ENCODE peak calls at places on chromosomes 1 and 21, in six cellular contexts. One of them, this sample, is unnamed.

GRCh38 chr1:227949341-227949921 is 1.7 kb upstream of the WNT9A start:
- DNase-seq in heart right ventricle: no peak
- DNase-seq in OCI-LY7: no peak
- DNase-seq in breast epithelium: no peak
- DNase-seq in cardiac muscle cell: no peak
- DNase-seq in effector memory CD4-positive, alpha-beta T cell: no peak
- DNase-seq in this sample: no peak

GRCh38 chr1:20609541-20609940 is 20.6 kb downstream of the CDA start:
- DNase-seq in OCI-LY7: no peak
- DNase-seq in effector memory CD4-positive, alpha-beta T cell: no peak
- DNase-seq in breast epithelium: no peak
- DNase-seq in heart right ventricle: no peak
- DNase-seq in cardiac muscle cell: no peak
- DNase-seq in this sample: no peak

GRCh38 chr1:156749429-156750118 is 1.9 kb downstream of the HDGF start:
- DNase-seq in effector memory CD4-positive, alpha-beta T cell: no peak
- DNase-seq in breast epithelium: no peak
- DNase-seq in cardiac muscle cell: no peak
- DNase-seq in heart right ventricle: no peak
- DNase-seq in OCI-LY7: no peak
- DNase-seq in this sample: no peak

GRCh38 chr1:95201905-95202304 is 32.1 kb upstream of the RWDD3 start:
- DNase-seq in heart right ventricle: no peak
- DNase-seq in effector memory CD4-positive, alpha-beta T cell: no peak
- DNase-seq in breast epithelium: no peak
- DNase-seq in OCI-LY7: no peak
- DNase-seq in cardiac muscle cell: no peak
- DNase-seq in this sample: no peak

GRCh38 chr1:204417231-204417997 is 5.8 kb upstream of the PPP1R15B start:
- DNase-seq in breast epithelium: peak
- DNase-seq in heart right ventricle: peak
- DNase-seq in OCI-LY7: no peak
- DNase-seq in cardiac muscle cell: peak
- DNase-seq in effector memory CD4-positive, alpha-beta T cell: no peak
- DNase-seq in this sample: no peak

GRCh38 chr1:111516008-111516535 is 12.6 kb upstream of the ADORA3 start:
- DNase-seq in OCI-LY7: peak
- DNase-seq in cardiac muscle cell: peak
- DNase-seq in breast epithelium: no peak
- DNase-seq in effector memory CD4-positive, alpha-beta T cell: no peak
- DNase-seq in heart right ventricle: peak
- DNase-seq in this sample: peak

GRCh38 chr1:22208973-22209378 is 66.1 kb upstream of the WNT4 start:
- DNase-seq in cardiac muscle cell: no peak
- DNase-seq in effector memory CD4-positive, alpha-beta T cell: no peak
- DNase-seq in breast epithelium: no peak
- DNase-seq in heart right ventricle: no peak
- DNase-seq in OCI-LY7: no peak
- DNase-seq in this sample: no peak

GRCh38 chr1:201310986-201311355 is 27.7 kb downstream of the PKP1 start:
- DNase-seq in OCI-LY7: no peak
- DNase-seq in heart right ventricle: peak
- DNase-seq in breast epithelium: peak
- DNase-seq in cardiac muscle cell: no peak
- DNase-seq in effector memory CD4-positive, alpha-beta T cell: no peak
- DNase-seq in this sample: no peak

GRCh38 chr1:39128959-39129358 is 75.5 kb upstream of the MACF1 start:
- DNase-seq in effector memory CD4-positive, alpha-beta T cell: no peak
- DNase-seq in OCI-LY7: no peak
- DNase-seq in breast epithelium: peak
- DNase-seq in heart right ventricle: no peak
- DNase-seq in cardiac muscle cell: no peak
- DNase-seq in this sample: no peak

GRCh38 chr1:243525085-243525487 is 269.2 kb downstream of the SDCCAG8 start:
- DNase-seq in cardiac muscle cell: peak
- DNase-seq in heart right ventricle: no peak
- DNase-seq in breast epithelium: no peak
- DNase-seq in OCI-LY7: no peak
- DNase-seq in effector memory CD4-positive, alpha-beta T cell: no peak
- DNase-seq in this sample: no peak

GRCh38 chr1:248905662-248905948 is 430 bp upstream of the PGBD2 start:
- DNase-seq in OCI-LY7: no peak
- DNase-seq in effector memory CD4-positive, alpha-beta T cell: no peak
- DNase-seq in cardiac muscle cell: no peak
- DNase-seq in heart right ventricle: no peak
- DNase-seq in breast epithelium: no peak
- DNase-seq in this sample: no peak

GRCh38 chr1:219945795-219946194 is 17.4 kb upstream of the SLC30A10 start:
- DNase-seq in heart right ventricle: no peak
- DNase-seq in OCI-LY7: peak
- DNase-seq in effector memory CD4-positive, alpha-beta T cell: no peak
- DNase-seq in breast epithelium: no peak
- DNase-seq in cardiac muscle cell: no peak
- DNase-seq in this sample: no peak

GRCh38 chr1:248913933-248914332 is 7.9 kb downstream of the PGBD2 start:
- DNase-seq in breast epithelium: no peak
- DNase-seq in OCI-LY7: no peak
- DNase-seq in heart right ventricle: no peak
- DNase-seq in effector memory CD4-positive, alpha-beta T cell: no peak
- DNase-seq in cardiac muscle cell: no peak
- DNase-seq in this sample: no peak

GRCh38 chr1:183080406-183080805 is 57.2 kb downstream of the LAMC1 start:
- DNase-seq in cardiac muscle cell: no peak
- DNase-seq in effector memory CD4-positive, alpha-beta T cell: no peak
- DNase-seq in breast epithelium: no peak
- DNase-seq in OCI-LY7: no peak
- DNase-seq in heart right ventricle: no peak
- DNase-seq in this sample: no peak

GRCh38 chr1:154747841-154748766 is 122.0 kb downstream of the KCNN3 start:
- DNase-seq in cardiac muscle cell: peak
- DNase-seq in OCI-LY7: no peak
- DNase-seq in heart right ventricle: no peak
- DNase-seq in breast epithelium: no peak
- DNase-seq in effector memory CD4-positive, alpha-beta T cell: no peak
- DNase-seq in this sample: no peak

GRCh38 chr1:112876315-112876714 is 79.7 kb downstream of the SLC16A1 start:
- DNase-seq in cardiac muscle cell: no peak
- DNase-seq in OCI-LY7: no peak
- DNase-seq in effector memory CD4-positive, alpha-beta T cell: no peak
- DNase-seq in breast epithelium: no peak
- DNase-seq in heart right ventricle: no peak
- DNase-seq in this sample: no peak

GRCh38 chr1:231957361-231957760 is 330.8 kb downstream of the DISC1 start:
- DNase-seq in OCI-LY7: no peak
- DNase-seq in breast epithelium: no peak
- DNase-seq in cardiac muscle cell: no peak
- DNase-seq in effector memory CD4-positive, alpha-beta T cell: no peak
- DNase-seq in heart right ventricle: no peak
- DNase-seq in this sample: no peak

GRCh38 chr1:94199398-94199797 is 38.0 kb downstream of the ARHGAP29 start:
- DNase-seq in OCI-LY7: no peak
- DNase-seq in cardiac muscle cell: no peak
- DNase-seq in effector memory CD4-positive, alpha-beta T cell: no peak
- DNase-seq in breast epithelium: no peak
- DNase-seq in heart right ventricle: no peak
- DNase-seq in this sample: no peak

GRCh38 chr1:55209247-55209646 is 5.9 kb downstream of the USP24 start:
- DNase-seq in effector memory CD4-positive, alpha-beta T cell: no peak
- DNase-seq in cardiac muscle cell: no peak
- DNase-seq in breast epithelium: no peak
- DNase-seq in heart right ventricle: no peak
- DNase-seq in OCI-LY7: peak
- DNase-seq in this sample: no peak

GRCh38 chr1:202009326-202010031 is 908 bp upstream of the ELF3 start:
- DNase-seq in cardiac muscle cell: peak
- DNase-seq in breast epithelium: peak
- DNase-seq in effector memory CD4-positive, alpha-beta T cell: no peak
- DNase-seq in OCI-LY7: peak
- DNase-seq in heart right ventricle: peak
- DNase-seq in this sample: peak

GRCh38 chr1:101174722-101175121 is 62.1 kb upstream of the S1PR1 start:
- DNase-seq in heart right ventricle: no peak
- DNase-seq in OCI-LY7: no peak
- DNase-seq in effector memory CD4-positive, alpha-beta T cell: no peak
- DNase-seq in breast epithelium: no peak
- DNase-seq in cardiac muscle cell: peak
- DNase-seq in this sample: no peak

GRCh38 chr1:38789498-38790169 is 69.9 kb downstream of the RRAGC start:
- DNase-seq in OCI-LY7: no peak
- DNase-seq in cardiac muscle cell: peak
- DNase-seq in breast epithelium: no peak
- DNase-seq in effector memory CD4-positive, alpha-beta T cell: no peak
- DNase-seq in heart right ventricle: no peak
- DNase-seq in this sample: no peak

GRCh38 chr1:90826834-90827233 is 109.7 kb upstream of the BARHL2 start:
- DNase-seq in heart right ventricle: no peak
- DNase-seq in cardiac muscle cell: no peak
- DNase-seq in breast epithelium: no peak
- DNase-seq in OCI-LY7: no peak
- DNase-seq in effector memory CD4-positive, alpha-beta T cell: no peak
- DNase-seq in this sample: no peak

DNA sequence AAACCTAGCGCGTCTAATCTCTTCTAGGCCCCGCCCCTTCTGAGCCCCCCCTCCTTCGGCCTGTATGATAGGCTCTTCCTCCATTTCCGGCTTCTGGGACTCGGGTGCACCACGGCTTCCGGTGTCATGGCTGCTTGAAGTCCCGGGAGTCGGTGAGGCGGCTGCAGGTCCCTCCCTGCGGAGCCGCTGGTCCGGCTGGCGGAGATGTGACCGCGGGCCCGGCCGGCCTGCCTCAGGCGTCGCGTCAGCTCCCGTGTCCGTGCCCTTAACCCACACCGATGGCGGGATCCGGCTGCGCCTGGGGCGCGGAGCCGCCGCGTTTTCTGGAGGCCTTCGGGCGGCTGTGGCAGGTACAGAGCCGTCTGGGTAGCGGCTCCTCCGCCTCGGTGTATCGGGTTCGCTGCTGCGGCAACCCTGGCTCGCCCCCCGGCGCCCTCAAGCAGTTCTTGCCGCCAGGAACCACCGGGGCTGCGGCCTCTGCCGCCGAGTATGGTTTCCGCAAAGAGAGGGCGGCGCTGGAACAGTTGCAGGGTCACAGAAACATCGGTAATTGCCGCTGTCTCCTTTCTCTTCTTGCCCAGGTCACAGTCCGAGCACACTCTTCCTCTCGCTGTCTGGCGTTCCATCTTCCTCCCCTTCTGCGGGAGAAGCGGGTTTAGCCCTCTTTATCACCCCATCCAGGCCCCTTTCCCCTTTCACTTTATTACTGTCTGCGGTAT is at the start of gene UHMK1:
- DNase-seq in heart right ventricle: peak
- DNase-seq in breast epithelium: peak
- DNase-seq in effector memory CD4-positive, alpha-beta T cell: peak
- DNase-seq in OCI-LY7: peak
- DNase-seq in cardiac muscle cell: peak
- DNase-seq in this sample: peak
- H3K4me3 ChIP-seq in heart right ventricle: peak
- H3K4me3 ChIP-seq in breast epithelium: peak
- H3K4me3 ChIP-seq in effector memory CD4-positive, alpha-beta T cell: peak
- H3K4me3 ChIP-seq in OCI-LY7: peak
- H3K4me3 ChIP-seq in cardiac muscle cell: peak
- H3K4me3 ChIP-seq in this sample: peak

GRCh38 chr21:45322960-45323461 is 35.3 kb upstream of the POFUT2 start:
- DNase-seq in effector memory CD4-positive, alpha-beta T cell: no peak
- DNase-seq in cardiac muscle cell: peak
- DNase-seq in heart right ventricle: no peak
- DNase-seq in breast epithelium: no peak
- DNase-seq in OCI-LY7: no peak
- DNase-seq in this sample: no peak
- H3K4me3 ChIP-seq in effector memory CD4-positive, alpha-beta T cell: peak
- H3K4me3 ChIP-seq in cardiac muscle cell: no peak
- H3K4me3 ChIP-seq in heart right ventricle: no peak
- H3K4me3 ChIP-seq in breast epithelium: no peak
- H3K4me3 ChIP-seq in OCI-LY7: no peak
- H3K4me3 ChIP-seq in this sample: no peak

GRCh38 chr1:23402286-23403037 is 22.1 kb downstream of the TCEA3 start:
- DNase-seq in breast epithelium: no peak
- DNase-seq in cardiac muscle cell: no peak
- DNase-seq in OCI-LY7: no peak
- DNase-seq in effector memory CD4-positive, alpha-beta T cell: no peak
- DNase-seq in heart right ventricle: no peak
- DNase-seq in this sample: no peak

GRCh38 chr1:23403038-23403336 is 21.6 kb downstream of the TCEA3 start:
- DNase-seq in heart right ventricle: no peak
- DNase-seq in effector memory CD4-positive, alpha-beta T cell: no peak
- DNase-seq in cardiac muscle cell: peak
- DNase-seq in breast epithelium: no peak
- DNase-seq in OCI-LY7: no peak
- DNase-seq in this sample: no peak

GRCh38 chr1:23405946-23406345 is 18.6 kb downstream of the TCEA3 start:
- DNase-seq in heart right ventricle: no peak
- DNase-seq in breast epithelium: no peak
- DNase-seq in cardiac muscle cell: no peak
- DNase-seq in effector memory CD4-positive, alpha-beta T cell: no peak
- DNase-seq in OCI-LY7: no peak
- DNase-seq in this sample: no peak

GRCh38 chr1:23403355-23403734 is 21.2 kb downstream of the TCEA3 start:
- DNase-seq in breast epithelium: no peak
- DNase-seq in OCI-LY7: no peak
- DNase-seq in heart right ventricle: no peak
- DNase-seq in effector memory CD4-positive, alpha-beta T cell: no peak
- DNase-seq in cardiac muscle cell: no peak
- DNase-seq in this sample: no peak

DNA sequence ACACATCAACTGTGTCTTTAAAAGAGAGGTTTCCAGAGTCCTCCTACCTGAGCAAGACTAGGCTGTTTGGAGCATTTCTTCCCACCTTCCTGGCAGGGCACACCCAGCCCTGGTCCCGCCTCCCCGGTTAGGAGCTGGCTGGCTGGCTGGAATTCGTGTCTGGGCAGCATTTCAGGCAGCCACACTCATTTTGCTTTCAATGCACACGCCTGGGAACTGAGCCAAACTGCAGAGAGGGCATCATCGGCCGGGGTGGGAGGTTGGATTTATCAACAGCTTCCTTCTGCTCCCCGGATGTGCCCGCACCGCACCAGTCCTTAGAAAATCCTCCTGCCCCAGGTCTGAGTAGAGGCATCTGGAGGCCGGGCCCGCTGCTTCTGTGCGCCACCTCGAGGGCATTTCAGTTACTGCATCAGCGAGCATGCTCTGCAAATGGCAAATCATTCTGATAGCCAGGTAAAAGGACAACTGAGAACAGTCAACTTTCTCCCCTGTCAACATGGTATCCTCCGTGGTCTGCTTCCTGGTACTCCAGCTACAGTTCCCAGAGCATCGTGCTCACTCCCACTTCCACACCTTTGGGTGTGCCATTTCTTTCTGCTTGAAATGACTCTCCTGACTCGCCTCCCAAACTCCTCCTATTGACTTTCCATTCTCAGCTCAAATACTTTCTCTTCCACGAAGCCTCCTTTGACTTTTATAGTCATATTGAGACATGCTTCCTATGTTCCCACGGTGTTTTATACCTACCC is 20.6 kb downstream of the TCEA3 start:
- DNase-seq in heart right ventricle: peak
- DNase-seq in OCI-LY7: peak
- DNase-seq in cardiac muscle cell: peak
- DNase-seq in breast epithelium: peak
- DNase-seq in effector memory CD4-positive, alpha-beta T cell: peak
- DNase-seq in this sample: peak
- H3K4me3 ChIP-seq in heart right ventricle: peak
- H3K4me3 ChIP-seq in OCI-LY7: no peak
- H3K4me3 ChIP-seq in cardiac muscle cell: no peak
- H3K4me3 ChIP-seq in breast epithelium: peak
- H3K4me3 ChIP-seq in effector memory CD4-positive, alpha-beta T cell: no peak
- H3K4me3 ChIP-seq in this sample: no peak

GRCh38 chr1:52072291-52072690 is 16.2 kb downstream of the BTF3L4 start:
- DNase-seq in breast epithelium: no peak
- DNase-seq in OCI-LY7: no peak
- DNase-seq in effector memory CD4-positive, alpha-beta T cell: no peak
- DNase-seq in cardiac muscle cell: no peak
- DNase-seq in heart right ventricle: no peak
- DNase-seq in this sample: no peak
- H3K4me3 ChIP-seq in breast epithelium: no peak
- H3K4me3 ChIP-seq in OCI-LY7: no peak
- H3K4me3 ChIP-seq in effector memory CD4-positive, alpha-beta T cell: no peak
- H3K4me3 ChIP-seq in cardiac muscle cell: no peak
- H3K4me3 ChIP-seq in heart right ventricle: no peak
- H3K4me3 ChIP-seq in this sample: no peak